ENCODE peak calls at places on chromosomes 12 and 14, in five cellular contexts. X is lung; V is fibroblast of villous mesenchyme; R is type B pancreatic cell; E is effector memory CD8-positive, alpha-beta T cell. Y is an unnamed sample.

GRCh38 chr14:61468063-61468825 is 146.9 kb downstream of the PRKCH start:
- DNase-seq in R (no peak), E (no peak), V (no peak), X (peak), Y (no peak)

GRCh38 chr12:63151061-63151897 is at the start of gene AVPR1A:
- DNase-seq in E (no peak), R (peak), V (no peak), X (no peak), Y (no peak)

GRCh38 chr14:89773644-89774316 is 180.8 kb downstream of the EFCAB11 start:
- DNase-seq in E (peak), R (no peak), X (peak), V (peak), Y (peak)

GRCh38 chr12:53431187-53431586 is 7.5 kb downstream of the AMHR2 start:
- DNase-seq in R (no peak), E (no peak), V (no peak), X (no peak), Y (no peak)

GRCh38 chr12:1795221-1795784 is 25.1 kb upstream of the LRTM2 start:
- DNase-seq in V (no peak), X (peak), R (no peak), E (no peak), Y (no peak)

GRCh38 chr12:11813422-11813813 is 163.9 kb downstream of the ETV6 start:
- DNase-seq in E (no peak), X (no peak), R (no peak), V (no peak), Y (no peak)

GRCh38 chr14:23487216-23487615 is 17.7 kb downstream of the NGDN start:
- DNase-seq in X (no peak), R (no peak), E (no peak), V (no peak), Y (no peak)

GRCh38 chr14:30330452-30330851 is 228.5 kb upstream of the G2E3 start:
- DNase-seq in R (no peak), X (no peak), V (peak), E (no peak), Y (no peak)

GRCh38 chr12:67057072-67057471 is 212.1 kb upstream of the CAND1 start:
- DNase-seq in E (no peak), R (no peak), X (no peak), V (no peak), Y (no peak)

GRCh38 chr12:56947633-56948535 is 9.5 kb downstream of the RDH16 start:
- DNase-seq in X (no peak), V (peak), R (no peak), E (no peak), Y (no peak)

GRCh38 chr12:118356809-118357326 is 15.8 kb downstream of the TAOK3 start:
- DNase-seq in V (peak), R (no peak), E (no peak), X (no peak), Y (no peak)

GRCh38 chr12:33588082-33588712 is 148.6 kb upstream of the SYT10 start:
- DNase-seq in E (no peak), R (no peak), X (peak), V (peak), Y (no peak)

GRCh38 chr12:13103391-13104033 is at the start of gene GSG1:
- DNase-seq in X (no peak), V (no peak), R (no peak), E (no peak), Y (no peak)

GRCh38 chr12:6262211-6262610 is 48.3 kb upstream of the PLEKHG6 start:
- DNase-seq in E (no peak), X (no peak), V (no peak), R (no peak), Y (no peak)

GRCh38 chr12:75334384-75335030 is at the start of gene GLIPR1L1:
- DNase-seq in V (peak), X (peak), R (peak), E (peak), Y (peak)

GRCh38 chr12:59595097-59595496 is 732 bp upstream of the SLC16A7 start:
- DNase-seq in E (no peak), V (no peak), R (no peak), X (no peak), Y (no peak)

GRCh38 chr12:91387461-91388134 is 205.0 kb upstream of the DCN start:
- DNase-seq in E (no peak), R (no peak), X (no peak), V (no peak), Y (no peak)

GRCh38 chr12:43104524-43104923 is 447.5 kb downstream of the ADAMTS20 start:
- DNase-seq in R (no peak), V (peak), E (no peak), X (no peak), Y (no peak)

GRCh38 chr12:76764856-76765255 is 941 bp downstream of the ZDHHC17 start:
- DNase-seq in X (no peak), R (no peak), V (peak), E (no peak), Y (no peak)

GRCh38 chr14:29810657-29811056 is 117.0 kb downstream of the PRKD1 start:
- DNase-seq in X (no peak), V (no peak), R (no peak), E (no peak), Y (no peak)

GRCh38 chr12:124684496-124684895 is 117.1 kb upstream of the NCOR2 start:
- DNase-seq in E (no peak), R (no peak), V (peak), X (no peak), Y (no peak)

GRCh38 chr14:87115234-87115633 is 877.7 kb downstream of the GALC start:
- DNase-seq in R (no peak), E (no peak), V (no peak), X (no peak), Y (no peak)

GRCh38 chr12:26767116-26767515 is 65.9 kb downstream of the ITPR2 start:
- DNase-seq in V (no peak), X (no peak), R (no peak), E (no peak), Y (no peak)

GRCh38 chr14:55794655-55795583 is 214.9 kb downstream of the KTN1 start:
- DNase-seq in R (no peak), E (no peak), X (no peak), V (peak), Y (no peak)

GRCh38 chr12:63103489-63104131 is 47.4 kb downstream of the AVPR1A start:
- DNase-seq in V (peak), R (no peak), X (no peak), E (peak), Y (peak)

GRCh38 chr12:47740536-47741339 is 15.4 kb upstream of the ENDOU start:
- DNase-seq in X (no peak), V (no peak), E (no peak), R (no peak), Y (peak)

GRCh38 chr12:29725587-29726320 is 58.0 kb downstream of the TMTC1 start:
- DNase-seq in R (no peak), E (no peak), V (peak), X (no peak), Y (no peak)